ENCODE peak calls at places on chromosomes 13 and 19, in eight cellular contexts. O is suprapubic skin, U is pancreas, W is thoracic aorta, N is testis, S is esophagus squamous epithelium, G is tibial nerve, Z is neural progenitor cell. X is an unnamed sample.

GRCh38 chr19:3750211-3750610 is 11.3 kb downstream of the APBA3 start:
- DNase-seq in O (no peak), G (no peak), Z (no peak), W (no peak), N (no peak), U (no peak), S (no peak), X (no peak)

GRCh38 chr19:38134538-38135149 is 89.4 kb downstream of the DPF1 start:
- DNase-seq in S (no peak), N (peak; percentile 57), U (no peak), Z (peak; percentile 78), G (no peak), W (no peak), O (no peak), X (no peak)

GRCh38 chr13:76512676-76513277 is 373.4 kb downstream of the KCTD12 start:
- DNase-seq in U (no peak), N (no peak), S (no peak), W (no peak), G (no peak), O (no peak), Z (no peak), X (no peak)

GRCh38 chr13:42970824-42971669 is 21.0 kb downstream of the EPSTI1 start:
- DNase-seq in S (no peak), O (no peak), N (peak; percentile 65), Z (peak; percentile 71), U (no peak), W (no peak), G (peak; percentile 35), X (no peak)

GRCh38 chr13:103006706-103007426 is 59.4 kb downstream of the SLC10A2 start:
- DNase-seq in O (no peak), U (no peak), N (no peak), G (no peak), Z (no peak), W (no peak), S (no peak), X (no peak)

GRCh38 chr13:66313408-66313807 is 916.7 kb downstream of the PCDH9 start:
- DNase-seq in N (no peak), S (no peak), W (no peak), Z (no peak), G (peak; percentile 7), U (no peak), O (no peak), X (no peak)

GRCh38 chr13:42807866-42808265 is 26.5 kb downstream of the FAM216B start:
- DNase-seq in U (no peak), N (no peak), S (no peak), W (no peak), G (no peak), Z (no peak), O (no peak), X (no peak)

GRCh38 chr13:72820898-72821279 is 39.0 kb downstream of the PIBF1 start:
- DNase-seq in G (no peak), O (no peak), W (no peak), U (no peak), Z (no peak), N (no peak), S (no peak), X (no peak)

GRCh38 chr13:50629497-50629896 is 214.0 kb downstream of the DLEU7 start:
- DNase-seq in G (no peak), W (no peak), N (no peak), U (no peak), Z (no peak), S (no peak), O (no peak), X (no peak)

GRCh38 chr13:37870895-37871550 is 1.5 kb upstream of the TRPC4 start:
- DNase-seq in S (no peak), Z (peak; percentile 61), N (no peak), G (no peak), W (no peak), U (no peak), O (no peak), X (no peak)

GRCh38 chr13:64410654-64411053 is 2819.5 kb downstream of the PCDH9 start:
- DNase-seq in W (no peak), U (peak; percentile 33), S (no peak), O (peak; percentile 62), G (no peak), Z (no peak), N (no peak), X (no peak)

GRCh38 chr19:29806098-29806866 is 5.5 kb upstream of the CCNE1 start:
- DNase-seq in S (no peak), O (no peak), G (no peak), N (peak; percentile 77), W (no peak), Z (peak; percentile 40), U (no peak), X (no peak)

GRCh38 chr13:100175078-100175802 is 86.3 kb downstream of the PCCA start:
- DNase-seq in N (no peak), U (no peak), W (no peak), Z (peak; percentile 21), S (no peak), G (no peak), O (no peak), X (no peak)

GRCh38 chr19:51014242-51014641 is 5.3 kb downstream of the KLK10 start:
- DNase-seq in O (no peak), N (no peak), G (no peak), S (no peak), U (no peak), Z (no peak), W (no peak), X (no peak)

GRCh38 chr19:51015691-51016267 is 3.7 kb downstream of the KLK10 start:
- DNase-seq in G (no peak), S (no peak), U (peak; percentile 61), N (no peak), W (no peak), Z (no peak), O (no peak), X (no peak)

GRCh38 chr19:51018745-51019543 is 565 bp downstream of the KLK10 start:
- DNase-seq in W (no peak), U (peak; percentile 63), Z (no peak), N (peak; percentile 65), G (no peak), S (no peak), O (no peak), X (peak; percentile 15)

GRCh38 chr19:51019544-51019925 is at the start of gene KLK10:
- DNase-seq in U (no peak), N (no peak), S (no peak), Z (no peak), W (no peak), G (no peak), O (no peak), X (no peak)

GRCh38 chr19:51016798-51017683 is 2.5 kb downstream of the KLK10 start:
- DNase-seq in S (no peak), U (peak; percentile 91), Z (peak; percentile 80), W (no peak), N (peak; percentile 87), O (no peak), G (peak; percentile 9), X (peak; percentile 84)
- TF ChIP-seq CTCF in S (peak; percentile 88), U (peak; percentile 67), Z (peak; percentile 77), W (peak; percentile 31), N (peak; percentile 81), O (peak; percentile 75), G (peak; percentile 31), X (peak; percentile 75)

DNA sequence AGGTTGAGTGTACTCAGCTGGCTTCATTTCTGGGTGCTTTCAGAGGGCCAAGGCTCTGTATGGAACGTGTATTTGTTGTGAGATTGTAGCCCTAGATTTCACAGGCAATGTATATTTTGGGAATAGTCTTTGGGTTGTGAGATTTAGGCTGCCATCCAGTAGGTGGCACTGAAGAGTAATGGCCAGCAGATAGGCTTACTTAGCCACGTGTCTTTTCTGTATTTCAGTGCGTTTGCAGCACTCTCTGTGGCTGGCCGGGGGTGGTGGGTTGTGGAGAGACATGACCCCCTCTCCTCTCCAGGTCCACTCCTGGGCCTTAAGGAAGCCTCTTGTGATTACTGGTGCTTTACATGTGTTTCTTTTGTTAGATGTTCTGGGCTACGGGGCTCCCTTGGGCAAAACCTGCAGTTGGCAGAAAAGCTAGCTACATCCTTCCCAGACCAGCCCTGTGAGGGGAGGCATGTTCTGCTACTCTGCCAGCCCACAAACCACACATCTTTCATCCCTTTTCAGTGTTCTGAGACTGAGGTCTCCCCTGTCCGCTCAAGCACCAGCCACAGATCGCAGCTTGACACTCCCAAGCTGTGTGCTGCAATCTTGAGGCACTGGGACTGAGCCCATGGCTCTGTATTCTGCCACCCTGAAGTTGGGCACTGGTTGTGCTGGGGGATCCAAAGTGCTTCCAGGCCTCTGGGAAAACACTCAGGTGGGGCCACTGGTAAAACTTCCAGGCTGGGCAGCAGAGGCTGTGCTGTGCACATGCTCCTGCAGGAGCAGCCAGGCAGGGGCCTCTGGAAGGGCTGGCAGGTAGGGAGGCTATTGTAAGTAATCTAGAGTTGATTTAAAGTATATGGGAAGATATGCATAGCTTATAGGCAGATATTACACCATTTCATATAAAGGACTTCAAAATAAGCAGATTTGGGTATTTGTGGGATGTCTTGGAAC is 1096.8 kb upstream of the PCDH20 start:
- DNase-seq in W (no peak), G (no peak), O (no peak), S (no peak), U (peak; percentile 33), N (peak; percentile 61), Z (peak; percentile 69), X (no peak)
- H3K27ac ChIP-seq in W (no peak overlapping the region), G (no peak overlapping the region), O (no peak overlapping the region), S (no peak overlapping the region), U (no peak overlapping the region), N (no peak overlapping the region), Z (no peak overlapping the region), X (no peak overlapping the region)

DNA sequence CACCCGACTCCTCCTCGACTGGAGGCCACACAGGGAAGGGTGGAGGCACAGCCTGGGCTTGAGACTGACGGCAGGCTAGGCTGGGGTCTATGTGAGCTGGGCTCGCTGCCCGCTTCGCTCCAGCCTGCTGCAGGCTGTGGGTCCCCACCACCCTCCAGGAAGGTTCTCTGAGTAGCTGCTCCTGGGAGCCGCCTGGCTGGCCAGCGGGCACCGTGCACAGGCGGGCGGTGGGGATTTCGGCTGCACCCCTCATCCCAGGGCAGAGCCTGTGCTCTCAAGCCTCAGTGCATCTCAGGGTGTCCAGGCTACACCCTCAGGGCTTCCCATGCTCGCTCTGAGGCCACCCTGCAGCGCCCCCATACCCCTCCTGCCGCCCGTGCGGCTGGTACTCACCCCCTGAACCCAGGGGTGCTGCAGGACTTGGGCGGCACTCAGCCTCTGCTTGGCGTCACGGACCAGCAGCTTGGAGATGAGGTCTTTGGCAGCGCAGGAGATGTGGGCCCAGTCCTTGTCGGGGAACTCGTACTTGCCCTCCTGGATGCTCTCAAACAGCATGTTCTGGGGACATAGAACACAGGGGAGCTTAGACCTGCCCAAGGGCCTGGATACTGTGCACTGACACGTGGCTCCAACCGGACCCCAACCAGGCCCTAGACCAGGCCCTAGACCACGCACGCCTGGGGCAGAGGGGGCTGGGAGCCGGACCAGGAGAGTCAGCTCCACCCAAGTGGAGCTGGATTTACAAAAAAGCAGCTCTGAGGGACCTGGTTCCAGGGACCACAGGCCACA is 10.2 kb downstream of the MKNK2 start:
- DNase-seq in U (peak; percentile 79), O (peak; percentile 71), W (no peak), N (no peak), Z (no peak), G (no peak), S (no peak), X (no peak)
- H3K4me3 ChIP-seq in U (no peak overlapping the region), O (no peak overlapping the region), W (no peak overlapping the region), N (no peak overlapping the region), Z (peak overlapping the region; percentile 38), G (no peak overlapping the region), S (no peak overlapping the region), X (no peak overlapping the region)

GRCh38 chr19:896434-896833 is 3.1 kb downstream of the RNU6-9 start:
- DNase-seq in S (no peak), W (no peak), Z (no peak), N (no peak), O (no peak), G (no peak), U (peak; percentile 66), X (no peak)
- TF ChIP-seq CTCF in S (no peak), W (no peak), Z (no peak), N (no peak), O (no peak), G (no peak), U (no peak), X (no peak)

X was measured in dorsolateral prefrontal cortex.